ENCODE peak calls at places on chromosome 5, in eight cellular contexts. M is hepatic stellate cell, Z is caudate nucleus, I is A549, W is hippocampal formation, T is mucosa of gallbladder, O is KBM-7, K is activated T-cell treated with anti-CD3 and anti-CD28 coated beads for 1 hour. H is an unnamed sample.

GRCh38 chr5:123992641-123993040 is 480.7 kb downstream of the CSNK1G3 start:
- DNase-seq in O (no peak), T (no peak), Z (no peak), I (no peak), M (no peak), K (no peak), W (no peak), H (no peak)

GRCh38 chr5:405421-405820 is 37.6 kb upstream of the EXOC3 start:
- DNase-seq in Z (no peak), M (no peak), I (no peak), K (no peak), O (no peak), W (no peak), T (no peak), H (no peak)

GRCh38 chr5:52740007-52740406 is 47.7 kb upstream of the ITGA1 start:
- DNase-seq in O (no peak), K (no peak), W (no peak), Z (no peak), T (no peak), I (no peak), M (no peak), H (no peak)

GRCh38 chr5:42951169-42951846 is 88.8 kb downstream of the ANXA2R start:
- DNase-seq in Z (peak), T (peak), M (peak), I (no peak), K (peak), W (no peak), O (no peak), H (no peak)

GRCh38 chr5:145554399-145554798 is 280.7 kb downstream of the PRELID2 start:
- DNase-seq in K (no peak), W (no peak), O (no peak), I (no peak), T (peak), M (peak), Z (no peak), H (no peak)

GRCh38 chr5:134088994-134089560 is 25.4 kb upstream of the TCF7 start:
- DNase-seq in T (no peak), W (no peak), O (no peak), I (no peak), K (no peak), M (no peak), Z (no peak), H (no peak)

GRCh38 chr5:6592611-6593010 is 40.2 kb downstream of the NSUN2 start:
- DNase-seq in K (no peak), I (no peak), O (no peak), Z (no peak), M (no peak), W (no peak), T (no peak), H (no peak)

GRCh38 chr5:81290146-81290545 is 11.2 kb upstream of the ZCCHC9 start:
- DNase-seq in M (no peak), Z (no peak), I (no peak), K (no peak), O (no peak), T (no peak), W (no peak), H (no peak)

GRCh38 chr5:147558826-147559225 is 49.0 kb upstream of the DPYSL3 start:
- DNase-seq in O (peak), M (peak), T (peak), W (peak), Z (no peak), K (no peak), I (peak), H (no peak)

GRCh38 chr5:160479926-160480325 is 58.3 kb downstream of the PTTG1 start:
- DNase-seq in M (peak), O (no peak), W (no peak), Z (no peak), I (no peak), K (no peak), T (no peak), H (no peak)

GRCh38 chr5:132012385-132013005 is 1.0 kb upstream of the ACSL6 start:
- DNase-seq in W (no peak), O (peak), Z (no peak), I (no peak), T (peak), M (peak), K (no peak), H (no peak)

GRCh38 chr5:98128846-98129245 is 644.6 kb upstream of the RGMB start:
- DNase-seq in I (no peak), M (no peak), W (no peak), O (no peak), T (no peak), Z (no peak), K (no peak), H (no peak)